ENCODE peak calls at places on chromosomes 6 and 20, in four cellular contexts. J, X, K and U are unnamed samples.

GRCh38 chr6:33018904-33019303 is 9.5 kb upstream of the HLA-DOA start:
- DNase-seq in J (peak), X (peak), K (peak), U (peak)

GRCh38 chr20:48489656-48490055 is 338.1 kb downstream of the PREX1 start:
- DNase-seq in J (no peak), X (no peak), K (no peak), U (peak)

GRCh38 chr6:44730771-44731391 is 343.4 kb downstream of the CDC5L start:
- DNase-seq in J (peak), X (no peak), K (no peak), U (peak)

GRCh38 chr6:44456070-44456965 is 68.8 kb downstream of the CDC5L start:
- DNase-seq in J (peak), X (peak), K (no peak), U (no peak)

GRCh38 chr20:64108731-64109389 is 1.5 kb upstream of the NPBWR2 start:
- DNase-seq in J (no peak), X (peak), K (no peak), U (peak)

GRCh38 chr20:57622201-57622570 is 2.0 kb upstream of the ZBP1 start:
- DNase-seq in J (no peak), X (no peak), K (no peak), U (no peak)

GRCh38 chr20:22385602-22386299 is 198.6 kb downstream of the FOXA2 start:
- DNase-seq in J (no peak), X (no peak), K (no peak), U (no peak)

GRCh38 chr20:47727170-47727880 is 58.0 kb downstream of the SULF2 start:
- DNase-seq in J (no peak), X (peak), K (peak), U (peak)

GRCh38 chr6:111758608-111759293 is 114.5 kb downstream of the FYN start:
- DNase-seq in J (no peak), X (no peak), K (no peak), U (no peak)

GRCh38 chr6:5684320-5684719 is 322.4 kb downstream of the NRN1 start:
- DNase-seq in J (peak), X (no peak), K (no peak), U (no peak)

GRCh38 chr20:24164360-24164759 is 175.8 kb upstream of the GGTLC1 start:
- DNase-seq in J (peak), X (peak), K (no peak), U (no peak)

GRCh38 chr20:17377222-17377621 is 150.4 kb downstream of the PCSK2 start:
- DNase-seq in J (no peak), X (no peak), K (no peak), U (no peak)

GRCh38 chr20:35578469-35578868 is 36.6 kb downstream of the ERGIC3 start:
- DNase-seq in J (no peak), X (no peak), K (no peak), U (no peak)

GRCh38 chr6:143146186-143146831 is 85.6 kb downstream of the AIG1 start:
- DNase-seq in J (no peak), X (no peak), K (no peak), U (no peak)

GRCh38 chr6:110322151-110323003 is 35.8 kb downstream of the METTL24 start:
- DNase-seq in J (no peak), X (no peak), K (no peak), U (no peak)

GRCh38 chr6:96499781-96500180 is 21.8 kb upstream of the UFL1 start:
- DNase-seq in J (no peak), X (peak), K (no peak), U (no peak)

GRCh38 chr6:152720964-152721363 is 23.3 kb downstream of the MYCT1 start:
- DNase-seq in J (peak), X (no peak), K (no peak), U (no peak)

GRCh38 chr6:82337688-82338257 is 25.8 kb upstream of the TPBG start:
- DNase-seq in J (no peak), X (no peak), K (no peak), U (no peak)

GRCh38 chr20:15297059-15297875 is 959.9 kb upstream of the FLRT3 start:
- DNase-seq in J (no peak), X (no peak), K (no peak), U (no peak)

GRCh38 chr6:26205625-26206574 is 118.7 kb downstream of the HFE start:
- DNase-seq in J (peak), X (no peak), K (no peak), U (no peak)

GRCh38 chr6:134936927-134937326 is 13.0 kb downstream of the ALDH8A1 start:
- DNase-seq in J (peak), X (no peak), K (no peak), U (peak)

GRCh38 chr20:62837790-62838458 is 21.1 kb downstream of the COL9A3 start:
- DNase-seq in J (no peak), X (no peak), K (peak), U (peak)